ENCODE peak calls at places on chromosomes 3 and 15, in ten cellular contexts. V, T, D, U, M, G, X, L, F and I are unnamed samples.

GRCh38 chr3:13332158-13332557 is 88.0 kb downstream of the NUP210 start:
- DNase-seq in L (peak; percentile 78), X (peak; percentile 83), G (no peak), M (no peak), F (no peak), D (peak; percentile 9), V (no peak), U (no peak), T (no peak), I (no peak)

GRCh38 chr3:84692261-84692660 is 266.5 kb upstream of the CADM2 start:
- DNase-seq in U (no peak), V (no peak), D (no peak), T (no peak), G (no peak), L (no peak), X (no peak), F (no peak), M (peak; percentile 11), I (no peak)

GRCh38 chr15:73809728-73810501 is 56.8 kb upstream of the INSYN1 start:
- DNase-seq in U (no peak), F (no peak), V (no peak), M (no peak), G (no peak), L (no peak), D (no peak), T (no peak), X (peak; percentile 10), I (no peak)

GRCh38 chr15:41927516-41927915 is 33.7 kb upstream of the SPTBN5 start:
- DNase-seq in L (no peak), M (no peak), D (no peak), F (no peak), T (no peak), V (no peak), X (no peak), G (no peak), U (no peak), I (no peak)

GRCh38 chr3:16884748-16885587 is at the start of gene PLCL2:
- DNase-seq in F (no peak), X (peak; percentile 31), T (peak; percentile 62), U (peak; percentile 26), L (peak; percentile 89), V (peak; percentile 21), D (peak; percentile 60), G (no peak), M (peak; percentile 92), I (peak; percentile 61)

GRCh38 chr15:61169904-61170695 is 59.0 kb downstream of the RORA start:
- DNase-seq in U (no peak), F (no peak), M (no peak), G (no peak), T (no peak), D (no peak), X (no peak), V (no peak), L (no peak), I (no peak)

GRCh38 chr3:94927175-94927574 is 864.3 kb downstream of the NSUN3 start:
- DNase-seq in U (no peak), L (no peak), G (no peak), M (no peak), V (no peak), T (no peak), X (no peak), D (no peak), F (no peak), I (no peak)

GRCh38 chr15:40633178-40633577 is 39.1 kb downstream of the KNL1 start:
- DNase-seq in U (no peak), D (peak; percentile 75), F (peak; percentile 37), T (no peak), M (no peak), X (no peak), V (peak; percentile 64), G (no peak), L (no peak), I (no peak)

GRCh38 chr15:98755138-98755537 is 106.8 kb downstream of the IGF1R start:
- DNase-seq in V (peak; percentile 29), L (no peak), G (no peak), M (no peak), X (no peak), U (no peak), F (no peak), T (no peak), D (peak; percentile 57), I (no peak)

GRCh38 chr3:2283818-2284217 is 185.2 kb downstream of the CNTN4 start:
- DNase-seq in V (no peak), U (no peak), L (no peak), M (no peak), X (no peak), T (no peak), G (no peak), F (no peak), D (no peak), I (no peak)

GRCh38 chr3:76673171-76673570 is 366.7 kb upstream of the ROBO2 start:
- DNase-seq in D (peak; percentile 53), L (no peak), T (no peak), G (no peak), M (no peak), U (no peak), V (no peak), X (no peak), F (no peak), I (no peak)

GRCh38 chr3:64104691-64105101 is 81.4 kb upstream of the PSMD6 start:
- DNase-seq in U (no peak), F (no peak), L (no peak), M (no peak), D (peak; percentile 51), X (no peak), T (no peak), G (no peak), V (peak; percentile 87), I (no peak)

GRCh38 chr3:127351775-127352350 is 64.0 kb upstream of the PRR20G start:
- DNase-seq in V (no peak), L (no peak), G (no peak), D (no peak), F (no peak), T (no peak), U (no peak), X (no peak), M (peak; percentile 74), I (no peak)

GRCh38 chr3:87270908-87271727 is 5.3 kb downstream of the POU1F1 start:
- DNase-seq in F (no peak), V (no peak), T (no peak), X (peak; percentile 7), M (no peak), D (no peak), L (no peak), G (no peak), U (no peak), I (no peak)

DNA sequence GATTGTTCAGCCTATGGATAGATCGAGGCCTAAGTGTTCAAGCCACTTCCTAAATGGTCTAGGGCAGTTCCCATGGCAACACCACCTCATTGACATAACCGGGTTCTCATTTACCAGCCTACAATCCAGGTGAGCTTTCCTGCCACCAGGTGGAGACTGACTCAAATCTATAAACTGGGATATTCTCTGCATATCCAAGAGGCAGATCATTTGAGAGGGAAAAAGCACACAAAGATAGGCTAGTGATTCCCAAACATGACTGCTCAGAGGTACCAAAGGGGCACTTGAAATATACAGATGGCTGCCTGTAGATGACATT is 141.3 kb upstream of the PROK2 start:
- DNase-seq in L (peak; percentile 57), T (peak; percentile 77), F (no peak), U (no peak), V (peak; percentile 2), X (peak; percentile 46), D (peak; percentile 47), G (peak; percentile 65), M (no peak), I (no peak)
- TF ChIP-seq CTCF in L (peak; percentile 26), T (peak; percentile 60), F (no peak), U (peak; percentile 58), V (peak; percentile 3), X (peak; percentile 21), D (peak; percentile 54), G (peak; percentile 62), M (peak; percentile 12), I (no peak)

GRCh38 chr3:38150780-38151528 is 12.5 kb downstream of the MYD88 start:
- DNase-seq in V (no peak), X (no peak), M (no peak), G (no peak), U (no peak), T (no peak), L (no peak), D (no peak), F (no peak), I (no peak)
- TF ChIP-seq CTCF in V (no peak), X (no peak), M (no peak), G (no peak), U (no peak), T (peak; percentile 17), L (no peak), D (peak; percentile 23), F (peak; percentile 18), I (no peak)

GRCh38 chr3:65376426-65376825 is 662.3 kb downstream of the MAGI1 start:
- DNase-seq in T (no peak), D (no peak), X (no peak), V (no peak), F (no peak), U (no peak), L (no peak), M (no peak), G (no peak), I (no peak)

GRCh38 chr3:65377637-65378036 is 661.1 kb downstream of the MAGI1 start:
- DNase-seq in U (no peak), L (no peak), T (no peak), M (no peak), G (no peak), X (no peak), D (no peak), V (no peak), F (no peak), I (no peak)

DNA sequence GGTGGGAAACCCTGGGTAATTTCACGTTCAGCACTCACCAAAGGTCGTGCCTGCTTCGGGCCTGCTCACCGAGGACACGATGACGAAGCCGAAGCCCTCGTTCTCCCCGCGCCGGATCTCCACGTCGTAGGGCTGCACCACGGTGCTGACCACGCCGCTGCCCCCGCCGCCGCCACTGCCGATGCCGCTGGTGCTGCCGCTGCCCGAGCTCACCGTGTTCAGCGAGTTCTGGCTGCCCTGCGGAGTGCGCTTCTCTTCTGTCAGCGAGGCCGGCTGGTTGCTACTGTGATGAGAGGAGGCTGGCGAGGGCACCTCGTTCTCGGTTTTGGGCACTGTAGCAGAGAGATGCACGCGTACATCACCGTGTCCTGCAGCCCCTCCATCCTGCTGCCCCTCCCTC is 659.5 kb downstream of the MAGI1 start:
- DNase-seq in V (no peak), M (peak; percentile 82), D (no peak), T (no peak), L (no peak), G (no peak), U (no peak), X (no peak), F (no peak), I (no peak)
- TF ChIP-seq CTCF in V (no peak), M (no peak), D (no peak), T (no peak), L (no peak), G (no peak), U (no peak), X (no peak), F (no peak), I (no peak)

DNA sequence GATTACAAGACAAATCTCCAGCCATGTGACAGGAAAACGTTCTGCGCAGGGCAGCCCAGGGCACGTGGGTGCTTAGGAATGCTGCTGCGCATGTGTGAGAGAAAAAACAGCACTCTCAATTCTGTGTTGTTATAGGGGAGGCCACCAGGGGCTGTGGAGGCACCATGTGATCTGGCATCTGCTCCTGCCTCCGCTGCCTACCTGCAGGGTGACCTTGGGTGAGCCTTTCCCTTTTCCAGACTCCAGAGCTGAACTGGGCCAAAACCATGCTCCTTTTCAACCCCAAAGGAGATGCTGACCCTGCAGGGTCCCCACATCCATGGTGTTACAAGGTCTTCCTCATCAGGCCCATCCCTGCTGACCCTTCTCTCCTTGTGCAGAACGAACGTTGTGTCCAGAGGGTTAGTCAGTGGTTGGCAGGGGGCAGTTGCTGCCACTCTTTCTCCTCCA is 81.5 kb upstream of the RASGRF1 start:
- DNase-seq in G (no peak), F (no peak), L (no peak), M (no peak), D (peak; percentile 38), T (no peak), V (no peak), U (no peak), X (peak; percentile 26), I (no peak)
- TF ChIP-seq CTCF in G (no peak), F (peak; percentile 9), L (no peak), M (no peak), D (peak; percentile 18), T (no peak), V (no peak), U (no peak), X (no peak), I (peak; percentile 17)